ENCODE peak calls at places on chromosomes 2 and 18, in seven cellular contexts. X is heart right ventricle, H is DND-41, W is tibial artery, P is spleen, N is Peyer's patch, D is lower lobe of right lung. O is an unnamed sample.

GRCh38 chr2:197576631-197577030 is 60.8 kb downstream of the MOB4 start:
- DNase-seq in X (peak; percentile 17), H (no peak), W (no peak), P (no peak), N (no peak), D (no peak), O (no peak)

GRCh38 chr2:26173596-26174482 is 951 bp downstream of the GAREM2 start:
- DNase-seq in X (no peak), H (no peak), W (no peak), P (no peak), N (no peak), D (no peak), O (no peak)

GRCh38 chr2:144086965-144087364 is 433.0 kb downstream of the ZEB2 start:
- DNase-seq in X (no peak), H (no peak), W (no peak), P (no peak), N (no peak), D (no peak), O (no peak)

GRCh38 chr2:170679607-170680079 is 35.5 kb upstream of the SP5 start:
- DNase-seq in X (no peak), H (no peak), W (no peak), P (no peak), N (no peak), D (no peak), O (no peak)

GRCh38 chr2:54975175-54975574 is 75.1 kb downstream of the RTN4 start:
- DNase-seq in X (no peak), H (no peak), W (no peak), P (no peak), N (no peak), D (no peak), O (no peak)

GRCh38 chr2:56266761-56267411 is 83.1 kb downstream of the CCDC85A start:
- DNase-seq in X (no peak), H (no peak), W (no peak), P (no peak), N (no peak), D (no peak), O (no peak)

GRCh38 chr2:176653856-176654443 is 384.7 kb downstream of the MTX2 start:
- DNase-seq in X (peak; percentile 45), H (peak; percentile 43), W (peak; percentile 70), P (peak; percentile 78), N (peak; percentile 49), D (no peak), O (no peak)

GRCh38 chr18:9712130-9712577 is 4.1 kb downstream of the RAB31 start:
- DNase-seq in X (no peak), H (no peak), W (no peak), P (no peak), N (no peak), D (no peak), O (no peak)

GRCh38 chr2:233351423-233351822 is 2.9 kb upstream of the DGKD start:
- DNase-seq in X (no peak), H (no peak), W (peak; percentile 17), P (no peak), N (no peak), D (no peak), O (no peak)

GRCh38 chr2:239398536-239398935 is 2.3 kb downstream of the HDAC4 start:
- DNase-seq in X (no peak), H (peak; percentile 41), W (no peak), P (peak; percentile 76), N (peak; percentile 29), D (no peak), O (no peak)

GRCh38 chr18:41266616-41267015 is 688.4 kb upstream of the PIK3C3 start:
- DNase-seq in X (no peak), H (no peak), W (no peak), P (no peak), N (no peak), D (no peak), O (no peak)

GRCh38 chr2:219388127-219388844 is 574 bp upstream of the DNPEP start:
- DNase-seq in X (peak; percentile 99), H (peak; percentile 99), W (peak; percentile 99), P (peak; percentile 100), N (peak; percentile 100), D (peak; percentile 99), O (peak; percentile 99)
- H3K27ac ChIP-seq in X (peak overlapping the region; percentile 97), H (peak overlapping the region; percentile 64), W (peak overlapping the region; percentile 97), P (peak overlapping the region; percentile 82), N (peak overlapping the region; percentile 98), D (peak overlapping the region; percentile 94), O (peak overlapping the region; percentile 64)

DNA sequence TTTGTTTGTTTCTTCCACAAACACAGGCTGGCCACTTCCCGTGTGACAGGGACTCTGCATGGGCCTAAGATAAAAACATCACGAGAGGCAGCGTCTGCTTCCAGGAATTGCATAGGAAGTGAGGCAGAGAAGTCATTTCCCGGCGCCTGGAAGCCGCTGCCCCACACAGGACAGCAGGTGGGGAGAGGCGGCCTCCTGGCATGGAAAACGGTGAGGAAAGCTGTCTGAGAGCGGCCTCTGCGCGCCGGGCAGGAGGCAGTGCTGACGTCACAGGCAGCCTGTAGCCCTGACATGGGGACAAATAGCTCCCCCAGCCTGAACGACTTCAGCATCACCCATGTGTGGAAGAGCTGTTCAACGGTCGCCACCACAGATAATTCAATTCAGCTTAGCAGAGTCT is 139.2 kb downstream of the PXDN start:
- DNase-seq in X (peak; percentile 76), H (no peak), W (no peak), P (peak; percentile 78), N (peak; percentile 44), D (no peak), O (no peak)
- TF ChIP-seq CTCF in X (no peak), H (no peak), W (no peak), P (no peak), N (no peak), D (no peak), O (no peak)

GRCh38 chr2:77831068-77831467 is 308.9 kb upstream of the LRRTM4 start:
- DNase-seq in X (no peak), H (no peak), W (no peak), P (no peak), N (no peak), D (no peak), O (no peak)

GRCh38 chr2:77831471-77831870 is 309.3 kb upstream of the LRRTM4 start:
- DNase-seq in X (no peak), H (no peak), W (no peak), P (no peak), N (no peak), D (no peak), O (no peak)

GRCh38 chr2:77839102-77839501 is 316.9 kb upstream of the LRRTM4 start:
- DNase-seq in X (no peak), H (no peak), W (no peak), P (no peak), N (no peak), D (no peak), O (no peak)

GRCh38 chr2:77831878-77832277 is 309.7 kb upstream of the LRRTM4 start:
- DNase-seq in X (no peak), H (no peak), W (no peak), P (no peak), N (no peak), D (no peak), O (no peak)

DNA sequence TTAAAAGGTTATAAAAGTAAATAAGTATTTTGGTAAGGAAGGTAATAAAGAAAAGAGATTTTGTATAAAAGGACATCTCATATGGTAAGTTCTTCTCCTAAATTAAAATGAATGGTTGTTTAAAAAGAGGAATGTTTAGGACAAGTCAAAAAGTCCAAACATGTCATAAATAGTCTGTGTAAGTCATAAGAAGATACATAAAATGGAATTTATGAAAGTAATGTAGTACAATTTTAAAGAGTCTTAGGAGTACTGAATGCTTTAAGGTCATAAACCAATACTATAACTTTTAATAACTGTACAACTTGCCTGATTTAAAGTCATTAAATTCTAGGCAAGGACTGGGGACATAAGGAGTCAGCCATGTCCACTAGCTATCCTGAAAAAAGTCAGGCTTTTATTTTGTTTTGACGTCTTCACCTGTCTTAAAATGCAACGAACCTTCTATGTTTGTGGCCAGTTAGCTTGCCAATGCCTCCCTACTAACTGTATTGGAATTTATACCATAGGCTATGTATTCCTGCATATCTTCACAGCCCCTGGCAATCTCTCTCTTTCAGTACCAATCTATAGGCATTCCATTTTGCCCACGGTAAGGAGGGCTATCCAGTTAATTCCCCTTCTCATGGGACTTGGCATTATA is 312.3 kb upstream of the LRRTM4 start:
- DNase-seq in X (no peak), H (no peak), W (no peak), P (no peak), N (no peak), D (no peak), O (no peak)
- H3K9me3 ChIP-seq in X (peaks cover 8% of the 10 kb centered on the region), H (peaks cover 17% of the 10 kb centered on the region), W (peaks cover 10% of the 10 kb centered on the region), P (peaks cover 10% of the 10 kb centered on the region), N (no peaks in the 10 kb centered on the region), D (peaks cover 8% of the 10 kb centered on the region), O (no peaks in the 10 kb centered on the region)

DNA sequence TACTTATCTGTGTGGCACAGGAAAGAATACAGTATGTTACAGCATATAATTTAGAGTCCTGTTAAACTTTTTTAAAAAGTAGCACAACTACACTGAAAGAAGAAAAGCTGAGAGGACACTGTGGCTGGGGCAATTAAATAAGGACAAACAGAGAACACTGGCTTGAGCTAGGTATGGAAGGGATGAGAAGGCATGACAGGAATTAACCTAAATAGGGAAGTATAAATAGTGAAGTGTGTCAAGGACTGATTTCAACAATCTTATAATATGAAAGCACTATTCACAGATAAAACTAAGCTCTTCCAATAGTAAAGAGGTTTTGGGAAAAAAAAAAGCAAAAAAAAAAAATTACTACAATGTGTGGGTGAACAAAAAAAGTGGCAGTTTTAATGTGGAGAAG is 45.6 kb downstream of the PPP3R1 start:
- DNase-seq in X (no peak), H (no peak), W (no peak), P (no peak), N (no peak), D (no peak), O (no peak)
- H3K27ac ChIP-seq in X (no peak overlapping the region), H (no peak overlapping the region), W (no peak overlapping the region), P (no peak overlapping the region), N (no peak overlapping the region), D (no peak overlapping the region), O (no peak overlapping the region)

GRCh38 chr2:165558832-165559231 is 89.3 kb downstream of the CSRNP3 start:
- DNase-seq in X (no peak), H (no peak), W (no peak), P (no peak), N (no peak), D (no peak), O (no peak)
- TF ChIP-seq CTCF in X (no peak), H (no peak), W (no peak), P (no peak), N (peak; percentile 13), D (no peak), O (no peak)

O was measured in CD4-positive, alpha-beta T cell.